ENCODE peak calls at places on chromosomes 12 and 14, in eight cellular contexts. One of them, this sample, is unnamed.

GRCh38 chr12:14076538-14076937 is 95.1 kb upstream of the GRIN2B start:
- DNase-seq in heart left ventricle: no peak
- DNase-seq in CD4-positive, CD25-positive, alpha-beta regulatory T cell: no peak
- DNase-seq in stimulated activated CD4-positive, alpha-beta T cell treated with anti-CD3 and anti-CD28 coated beads, Interleukin-4, amount 100 ng/mL, for 24 hours: no peak
- DNase-seq in A172: no peak
- DNase-seq in HuH-7: no peak
- DNase-seq in tibial nerve: no peak
- DNase-seq in tibial artery: no peak
- DNase-seq in this sample: no peak

GRCh38 chr14:84785997-84786396 is 743.9 kb upstream of the FLRT2 start:
- DNase-seq in CD4-positive, CD25-positive, alpha-beta regulatory T cell: no peak
- DNase-seq in stimulated activated CD4-positive, alpha-beta T cell treated with anti-CD3 and anti-CD28 coated beads, Interleukin-4, amount 100 ng/mL, for 24 hours: no peak
- DNase-seq in heart left ventricle: no peak
- DNase-seq in HuH-7: no peak
- DNase-seq in tibial nerve: no peak
- DNase-seq in tibial artery: no peak
- DNase-seq in A172: no peak
- DNase-seq in this sample: no peak

GRCh38 chr14:78425332-78425731 is 255.2 kb downstream of the NRXN3 start:
- DNase-seq in HuH-7: no peak
- DNase-seq in stimulated activated CD4-positive, alpha-beta T cell treated with anti-CD3 and anti-CD28 coated beads, Interleukin-4, amount 100 ng/mL, for 24 hours: no peak
- DNase-seq in CD4-positive, CD25-positive, alpha-beta regulatory T cell: no peak
- DNase-seq in tibial nerve: no peak
- DNase-seq in heart left ventricle: no peak
- DNase-seq in A172: no peak
- DNase-seq in tibial artery: no peak
- DNase-seq in this sample: no peak

GRCh38 chr12:27083861-27084271 is 1.5 kb upstream of the C12orf71 start:
- DNase-seq in heart left ventricle: peak
- DNase-seq in tibial artery: peak
- DNase-seq in A172: no peak
- DNase-seq in HuH-7: no peak
- DNase-seq in stimulated activated CD4-positive, alpha-beta T cell treated with anti-CD3 and anti-CD28 coated beads, Interleukin-4, amount 100 ng/mL, for 24 hours: no peak
- DNase-seq in CD4-positive, CD25-positive, alpha-beta regulatory T cell: no peak
- DNase-seq in tibial nerve: no peak
- DNase-seq in this sample: no peak

GRCh38 chr14:67680941-67681340 is 6.5 kb upstream of the VTI1B start:
- DNase-seq in A172: no peak
- DNase-seq in tibial artery: peak
- DNase-seq in HuH-7: no peak
- DNase-seq in CD4-positive, CD25-positive, alpha-beta regulatory T cell: no peak
- DNase-seq in tibial nerve: no peak
- DNase-seq in stimulated activated CD4-positive, alpha-beta T cell treated with anti-CD3 and anti-CD28 coated beads, Interleukin-4, amount 100 ng/mL, for 24 hours: no peak
- DNase-seq in heart left ventricle: no peak
- DNase-seq in this sample: no peak

GRCh38 chr14:64639340-64639821 is 64.8 kb upstream of the PLEKHG3 start:
- DNase-seq in HuH-7: no peak
- DNase-seq in tibial artery: no peak
- DNase-seq in A172: peak
- DNase-seq in tibial nerve: no peak
- DNase-seq in heart left ventricle: no peak
- DNase-seq in CD4-positive, CD25-positive, alpha-beta regulatory T cell: no peak
- DNase-seq in stimulated activated CD4-positive, alpha-beta T cell treated with anti-CD3 and anti-CD28 coated beads, Interleukin-4, amount 100 ng/mL, for 24 hours: no peak
- DNase-seq in this sample: no peak

GRCh38 chr12:53061404-53062010 is 11.6 kb downstream of the TNS2 start:
- DNase-seq in tibial artery: peak
- DNase-seq in A172: peak
- DNase-seq in CD4-positive, CD25-positive, alpha-beta regulatory T cell: no peak
- DNase-seq in tibial nerve: no peak
- DNase-seq in stimulated activated CD4-positive, alpha-beta T cell treated with anti-CD3 and anti-CD28 coated beads, Interleukin-4, amount 100 ng/mL, for 24 hours: no peak
- DNase-seq in heart left ventricle: no peak
- DNase-seq in HuH-7: peak
- DNase-seq in this sample: peak

GRCh38 chr12:111773801-111774551 is 7.2 kb downstream of the ALDH2 start:
- DNase-seq in CD4-positive, CD25-positive, alpha-beta regulatory T cell: no peak
- DNase-seq in tibial nerve: peak
- DNase-seq in A172: peak
- DNase-seq in HuH-7: peak
- DNase-seq in stimulated activated CD4-positive, alpha-beta T cell treated with anti-CD3 and anti-CD28 coated beads, Interleukin-4, amount 100 ng/mL, for 24 hours: no peak
- DNase-seq in heart left ventricle: peak
- DNase-seq in tibial artery: peak
- DNase-seq in this sample: peak

GRCh38 chr14:33745163-33745562 is 205.7 kb downstream of the EGLN3 start:
- DNase-seq in heart left ventricle: no peak
- DNase-seq in HuH-7: no peak
- DNase-seq in tibial nerve: no peak
- DNase-seq in CD4-positive, CD25-positive, alpha-beta regulatory T cell: no peak
- DNase-seq in stimulated activated CD4-positive, alpha-beta T cell treated with anti-CD3 and anti-CD28 coated beads, Interleukin-4, amount 100 ng/mL, for 24 hours: no peak
- DNase-seq in tibial artery: no peak
- DNase-seq in A172: no peak
- DNase-seq in this sample: no peak

GRCh38 chr14:28902930-28903329 is 136.3 kb downstream of the FOXG1 start:
- DNase-seq in tibial artery: no peak
- DNase-seq in HuH-7: no peak
- DNase-seq in stimulated activated CD4-positive, alpha-beta T cell treated with anti-CD3 and anti-CD28 coated beads, Interleukin-4, amount 100 ng/mL, for 24 hours: no peak
- DNase-seq in A172: no peak
- DNase-seq in heart left ventricle: no peak
- DNase-seq in tibial nerve: no peak
- DNase-seq in CD4-positive, CD25-positive, alpha-beta regulatory T cell: no peak
- DNase-seq in this sample: no peak

GRCh38 chr12:22377731-22378496 is 43.4 kb upstream of the ST8SIA1 start:
- DNase-seq in tibial artery: no peak
- DNase-seq in CD4-positive, CD25-positive, alpha-beta regulatory T cell: no peak
- DNase-seq in HuH-7: no peak
- DNase-seq in A172: peak
- DNase-seq in stimulated activated CD4-positive, alpha-beta T cell treated with anti-CD3 and anti-CD28 coated beads, Interleukin-4, amount 100 ng/mL, for 24 hours: no peak
- DNase-seq in heart left ventricle: no peak
- DNase-seq in tibial nerve: no peak
- DNase-seq in this sample: peak

GRCh38 chr12:113333877-113334785 is 778 bp downstream of the SLC8B1 start:
- DNase-seq in tibial nerve: peak
- DNase-seq in HuH-7: no peak
- DNase-seq in CD4-positive, CD25-positive, alpha-beta regulatory T cell: peak
- DNase-seq in heart left ventricle: no peak
- DNase-seq in A172: no peak
- DNase-seq in tibial artery: peak
- DNase-seq in stimulated activated CD4-positive, alpha-beta T cell treated with anti-CD3 and anti-CD28 coated beads, Interleukin-4, amount 100 ng/mL, for 24 hours: peak
- DNase-seq in this sample: no peak

GRCh38 chr14:79468491-79468890 is 742.8 kb downstream of the DIO2 start:
- DNase-seq in CD4-positive, CD25-positive, alpha-beta regulatory T cell: no peak
- DNase-seq in stimulated activated CD4-positive, alpha-beta T cell treated with anti-CD3 and anti-CD28 coated beads, Interleukin-4, amount 100 ng/mL, for 24 hours: no peak
- DNase-seq in A172: no peak
- DNase-seq in tibial nerve: no peak
- DNase-seq in HuH-7: no peak
- DNase-seq in tibial artery: no peak
- DNase-seq in heart left ventricle: no peak
- DNase-seq in this sample: no peak

GRCh38 chr12:104243551-104243950 is 28.0 kb downstream of the TXNRD1 start:
- DNase-seq in CD4-positive, CD25-positive, alpha-beta regulatory T cell: no peak
- DNase-seq in tibial nerve: no peak
- DNase-seq in HuH-7: no peak
- DNase-seq in tibial artery: no peak
- DNase-seq in heart left ventricle: no peak
- DNase-seq in stimulated activated CD4-positive, alpha-beta T cell treated with anti-CD3 and anti-CD28 coated beads, Interleukin-4, amount 100 ng/mL, for 24 hours: no peak
- DNase-seq in A172: no peak
- DNase-seq in this sample: no peak

GRCh38 chr14:61462566-61463195 is 141.3 kb downstream of the PRKCH start:
- DNase-seq in tibial artery: no peak
- DNase-seq in heart left ventricle: no peak
- DNase-seq in A172: peak
- DNase-seq in HuH-7: no peak
- DNase-seq in CD4-positive, CD25-positive, alpha-beta regulatory T cell: no peak
- DNase-seq in tibial nerve: no peak
- DNase-seq in stimulated activated CD4-positive, alpha-beta T cell treated with anti-CD3 and anti-CD28 coated beads, Interleukin-4, amount 100 ng/mL, for 24 hours: no peak
- DNase-seq in this sample: no peak

GRCh38 chr12:89824822-89825221 is 116.2 kb upstream of the ATP2B1 start:
- DNase-seq in HuH-7: no peak
- DNase-seq in tibial nerve: no peak
- DNase-seq in stimulated activated CD4-positive, alpha-beta T cell treated with anti-CD3 and anti-CD28 coated beads, Interleukin-4, amount 100 ng/mL, for 24 hours: no peak
- DNase-seq in tibial artery: no peak
- DNase-seq in CD4-positive, CD25-positive, alpha-beta regulatory T cell: no peak
- DNase-seq in heart left ventricle: no peak
- DNase-seq in A172: no peak
- DNase-seq in this sample: no peak

GRCh38 chr14:99333841-99334240 is 61.8 kb upstream of the BCL11B start:
- DNase-seq in A172: no peak
- DNase-seq in CD4-positive, CD25-positive, alpha-beta regulatory T cell: no peak
- DNase-seq in HuH-7: no peak
- DNase-seq in stimulated activated CD4-positive, alpha-beta T cell treated with anti-CD3 and anti-CD28 coated beads, Interleukin-4, amount 100 ng/mL, for 24 hours: no peak
- DNase-seq in tibial nerve: no peak
- DNase-seq in tibial artery: no peak
- DNase-seq in heart left ventricle: no peak
- DNase-seq in this sample: no peak

GRCh38 chr12:116635487-116635886 is 76.3 kb downstream of the MAP1LC3B2 start:
- DNase-seq in A172: no peak
- DNase-seq in CD4-positive, CD25-positive, alpha-beta regulatory T cell: no peak
- DNase-seq in heart left ventricle: no peak
- DNase-seq in stimulated activated CD4-positive, alpha-beta T cell treated with anti-CD3 and anti-CD28 coated beads, Interleukin-4, amount 100 ng/mL, for 24 hours: no peak
- DNase-seq in tibial artery: no peak
- DNase-seq in HuH-7: no peak
- DNase-seq in tibial nerve: peak
- DNase-seq in this sample: no peak

GRCh38 chr14:36243183-36243582 is 66.7 kb upstream of the PTCSC3 start:
- DNase-seq in heart left ventricle: no peak
- DNase-seq in stimulated activated CD4-positive, alpha-beta T cell treated with anti-CD3 and anti-CD28 coated beads, Interleukin-4, amount 100 ng/mL, for 24 hours: no peak
- DNase-seq in HuH-7: no peak
- DNase-seq in A172: no peak
- DNase-seq in tibial nerve: no peak
- DNase-seq in CD4-positive, CD25-positive, alpha-beta regulatory T cell: no peak
- DNase-seq in tibial artery: no peak
- DNase-seq in this sample: no peak

GRCh38 chr12:104480826-104481457 is 24.2 kb downstream of the CHST11 start:
- DNase-seq in HuH-7: no peak
- DNase-seq in tibial nerve: peak
- DNase-seq in tibial artery: peak
- DNase-seq in CD4-positive, CD25-positive, alpha-beta regulatory T cell: no peak
- DNase-seq in A172: peak
- DNase-seq in heart left ventricle: peak
- DNase-seq in stimulated activated CD4-positive, alpha-beta T cell treated with anti-CD3 and anti-CD28 coated beads, Interleukin-4, amount 100 ng/mL, for 24 hours: no peak
- DNase-seq in this sample: peak

GRCh38 chr12:99706736-99707473 is 59.4 kb downstream of the GARIN6 start:
- DNase-seq in tibial artery: no peak
- DNase-seq in heart left ventricle: no peak
- DNase-seq in A172: no peak
- DNase-seq in stimulated activated CD4-positive, alpha-beta T cell treated with anti-CD3 and anti-CD28 coated beads, Interleukin-4, amount 100 ng/mL, for 24 hours: no peak
- DNase-seq in HuH-7: peak
- DNase-seq in CD4-positive, CD25-positive, alpha-beta regulatory T cell: no peak
- DNase-seq in tibial nerve: no peak
- DNase-seq in this sample: no peak

GRCh38 chr12:3247596-3248270 is 170.6 kb downstream of the TSPAN9 start:
- DNase-seq in CD4-positive, CD25-positive, alpha-beta regulatory T cell: no peak
- DNase-seq in A172: no peak
- DNase-seq in HuH-7: no peak
- DNase-seq in stimulated activated CD4-positive, alpha-beta T cell treated with anti-CD3 and anti-CD28 coated beads, Interleukin-4, amount 100 ng/mL, for 24 hours: no peak
- DNase-seq in heart left ventricle: no peak
- DNase-seq in tibial artery: no peak
- DNase-seq in tibial nerve: no peak
- DNase-seq in this sample: no peak

GRCh38 chr14:88631091-88631490 is 68.3 kb downstream of the ZC3H14 start:
- DNase-seq in CD4-positive, CD25-positive, alpha-beta regulatory T cell: no peak
- DNase-seq in heart left ventricle: no peak
- DNase-seq in A172: peak
- DNase-seq in HuH-7: no peak
- DNase-seq in tibial nerve: no peak
- DNase-seq in stimulated activated CD4-positive, alpha-beta T cell treated with anti-CD3 and anti-CD28 coated beads, Interleukin-4, amount 100 ng/mL, for 24 hours: no peak
- DNase-seq in tibial artery: no peak
- DNase-seq in this sample: no peak

GRCh38 chr14:60064491-60065072 is 27.1 kb upstream of the PCNX4 start:
- DNase-seq in CD4-positive, CD25-positive, alpha-beta regulatory T cell: peak
- DNase-seq in tibial nerve: no peak
- DNase-seq in stimulated activated CD4-positive, alpha-beta T cell treated with anti-CD3 and anti-CD28 coated beads, Interleukin-4, amount 100 ng/mL, for 24 hours: no peak
- DNase-seq in A172: peak
- DNase-seq in heart left ventricle: no peak
- DNase-seq in HuH-7: no peak
- DNase-seq in tibial artery: no peak
- DNase-seq in this sample: no peak

GRCh38 chr12:91109148-91109564 is 2.1 kb downstream of the LUM start:
- DNase-seq in stimulated activated CD4-positive, alpha-beta T cell treated with anti-CD3 and anti-CD28 coated beads, Interleukin-4, amount 100 ng/mL, for 24 hours: peak
- DNase-seq in HuH-7: no peak
- DNase-seq in heart left ventricle: peak
- DNase-seq in A172: peak
- DNase-seq in tibial nerve: peak
- DNase-seq in CD4-positive, CD25-positive, alpha-beta regulatory T cell: no peak
- DNase-seq in tibial artery: peak
- DNase-seq in this sample: peak

GRCh38 chr12:91687052-91688017 is 458.3 kb downstream of the BTG1 start:
- DNase-seq in heart left ventricle: no peak
- DNase-seq in stimulated activated CD4-positive, alpha-beta T cell treated with anti-CD3 and anti-CD28 coated beads, Interleukin-4, amount 100 ng/mL, for 24 hours: peak
- DNase-seq in A172: peak
- DNase-seq in CD4-positive, CD25-positive, alpha-beta regulatory T cell: peak
- DNase-seq in tibial artery: no peak
- DNase-seq in HuH-7: no peak
- DNase-seq in tibial nerve: no peak
- DNase-seq in this sample: no peak

GRCh38 chr12:72560370-72560769 is 288.2 kb downstream of the TRHDE start:
- DNase-seq in tibial artery: no peak
- DNase-seq in tibial nerve: no peak
- DNase-seq in CD4-positive, CD25-positive, alpha-beta regulatory T cell: no peak
- DNase-seq in heart left ventricle: no peak
- DNase-seq in HuH-7: no peak
- DNase-seq in A172: no peak
- DNase-seq in stimulated activated CD4-positive, alpha-beta T cell treated with anti-CD3 and anti-CD28 coated beads, Interleukin-4, amount 100 ng/mL, for 24 hours: no peak
- DNase-seq in this sample: peak

GRCh38 chr12:24922109-24922508 is 26.8 kb downstream of the BCAT1 start:
- DNase-seq in stimulated activated CD4-positive, alpha-beta T cell treated with anti-CD3 and anti-CD28 coated beads, Interleukin-4, amount 100 ng/mL, for 24 hours: no peak
- DNase-seq in heart left ventricle: no peak
- DNase-seq in HuH-7: no peak
- DNase-seq in A172: no peak
- DNase-seq in CD4-positive, CD25-positive, alpha-beta regulatory T cell: no peak
- DNase-seq in tibial nerve: no peak
- DNase-seq in tibial artery: no peak
- DNase-seq in this sample: no peak

GRCh38 chr14:105213396-105213795 is 32.3 kb upstream of the NUDT14 start:
- DNase-seq in CD4-positive, CD25-positive, alpha-beta regulatory T cell: no peak
- DNase-seq in tibial artery: no peak
- DNase-seq in HuH-7: no peak
- DNase-seq in heart left ventricle: no peak
- DNase-seq in stimulated activated CD4-positive, alpha-beta T cell treated with anti-CD3 and anti-CD28 coated beads, Interleukin-4, amount 100 ng/mL, for 24 hours: no peak
- DNase-seq in A172: no peak
- DNase-seq in tibial nerve: no peak
- DNase-seq in this sample: no peak

GRCh38 chr12:95989504-95990123 is 6.5 kb downstream of the HAL start:
- DNase-seq in tibial nerve: no peak
- DNase-seq in CD4-positive, CD25-positive, alpha-beta regulatory T cell: no peak
- DNase-seq in A172: no peak
- DNase-seq in HuH-7: no peak
- DNase-seq in stimulated activated CD4-positive, alpha-beta T cell treated with anti-CD3 and anti-CD28 coated beads, Interleukin-4, amount 100 ng/mL, for 24 hours: no peak
- DNase-seq in heart left ventricle: no peak
- DNase-seq in tibial artery: no peak
- DNase-seq in this sample: no peak

GRCh38 chr12:100795193-100796179 is 910 bp downstream of the ANO4 start:
- DNase-seq in A172: no peak
- DNase-seq in tibial nerve: no peak
- DNase-seq in stimulated activated CD4-positive, alpha-beta T cell treated with anti-CD3 and anti-CD28 coated beads, Interleukin-4, amount 100 ng/mL, for 24 hours: no peak
- DNase-seq in CD4-positive, CD25-positive, alpha-beta regulatory T cell: no peak
- DNase-seq in HuH-7: no peak
- DNase-seq in tibial artery: no peak
- DNase-seq in heart left ventricle: no peak
- DNase-seq in this sample: no peak

GRCh38 chr12:122421263-122421814 is 1.1 kb downstream of the CLIP1 start:
- DNase-seq in stimulated activated CD4-positive, alpha-beta T cell treated with anti-CD3 and anti-CD28 coated beads, Interleukin-4, amount 100 ng/mL, for 24 hours: peak
- DNase-seq in A172: peak
- DNase-seq in tibial nerve: no peak
- DNase-seq in heart left ventricle: peak
- DNase-seq in tibial artery: peak
- DNase-seq in CD4-positive, CD25-positive, alpha-beta regulatory T cell: peak
- DNase-seq in HuH-7: no peak
- DNase-seq in this sample: peak

GRCh38 chr14:30277268-30277667 is 281.7 kb upstream of the G2E3 start:
- DNase-seq in tibial nerve: no peak
- DNase-seq in tibial artery: no peak
- DNase-seq in stimulated activated CD4-positive, alpha-beta T cell treated with anti-CD3 and anti-CD28 coated beads, Interleukin-4, amount 100 ng/mL, for 24 hours: no peak
- DNase-seq in heart left ventricle: no peak
- DNase-seq in CD4-positive, CD25-positive, alpha-beta regulatory T cell: no peak
- DNase-seq in A172: no peak
- DNase-seq in HuH-7: no peak
- DNase-seq in this sample: no peak

GRCh38 chr12:74429535-74429934 is 108.1 kb upstream of the ATXN7L3B start:
- DNase-seq in A172: no peak
- DNase-seq in HuH-7: no peak
- DNase-seq in heart left ventricle: no peak
- DNase-seq in CD4-positive, CD25-positive, alpha-beta regulatory T cell: no peak
- DNase-seq in stimulated activated CD4-positive, alpha-beta T cell treated with anti-CD3 and anti-CD28 coated beads, Interleukin-4, amount 100 ng/mL, for 24 hours: no peak
- DNase-seq in tibial artery: no peak
- DNase-seq in tibial nerve: no peak
- DNase-seq in this sample: no peak

This sample was measured in MG63.